ENCODE peak calls at places on chromosome 14, in ten cellular contexts. G is posterior vena cava; J is stimulated activated CD8-positive, alpha-beta memory T cell treated with anti-CD3 and anti-CD28 coated beads, Interleukin-12 subunit alpha, Interleukin-12 subunit beta, amount 100 ng/mL, for 4 hours; I is GM04503; Y is GM04504; K is fibroblast of lung; P is fibroblast of gingiva; O is NB4; E is glutamatergic neuron; A is fibroblast of the aortic adventitia. U is an unnamed sample.

GRCh38 chr14:30966415-30967363 is 58.8 kb upstream of the AP4S1 start:
- DNase-seq in E (no peak), O (peak), I (no peak), P (no peak), K (peak), Y (no peak), G (no peak), J (no peak), A (no peak), U (no peak)

GRCh38 chr14:77507762-77508161 is 9.1 kb upstream of the ISM2 start:
- DNase-seq in P (no peak), I (no peak), E (no peak), J (no peak), K (no peak), Y (no peak), A (no peak), O (no peak), G (no peak), U (no peak)

GRCh38 chr14:99552021-99552553 is 51.9 kb downstream of the CCDC85C start:
- DNase-seq in Y (no peak), I (no peak), G (no peak), A (no peak), J (no peak), E (no peak), O (no peak), P (no peak), K (no peak), U (no peak)

GRCh38 chr14:93045211-93045674 is 70.5 kb downstream of the ITPK1 start:
- DNase-seq in A (no peak), K (peak), O (no peak), J (no peak), Y (no peak), E (peak), P (no peak), G (no peak), I (no peak), U (no peak)

GRCh38 chr14:101843665-101844064 is 82.2 kb downstream of the PPP2R5C start:
- DNase-seq in K (no peak), G (no peak), Y (no peak), E (no peak), P (no peak), I (no peak), A (no peak), J (no peak), O (peak), U (no peak)

GRCh38 chr14:100540141-100540925 is 46.9 kb downstream of the BEGAIN start:
- DNase-seq in J (no peak), K (no peak), G (peak), A (no peak), P (no peak), O (peak), I (no peak), Y (no peak), E (peak), U (no peak)

GRCh38 chr14:64191756-64192155 is 102.4 kb downstream of the ESR2 start:
- DNase-seq in O (no peak), P (peak), A (peak), G (no peak), E (no peak), J (no peak), Y (peak), K (peak), I (peak), U (peak)

GRCh38 chr14:100074431-100075100 is 9.3 kb downstream of the EVL start:
- DNase-seq in G (no peak), Y (no peak), J (no peak), O (no peak), A (no peak), P (no peak), I (no peak), K (no peak), E (no peak), U (no peak)

GRCh38 chr14:61355892-61356325 is 34.5 kb downstream of the PRKCH start:
- DNase-seq in P (no peak), I (no peak), Y (no peak), O (peak), E (no peak), J (no peak), G (no peak), A (peak), K (peak), U (peak)

GRCh38 chr14:30227871-30228270 is 300.2 kb upstream of the PRKD1 start:
- DNase-seq in G (no peak), J (no peak), O (no peak), E (no peak), Y (no peak), K (peak), I (peak), P (peak), A (peak), U (peak)

GRCh38 chr14:91554535-91555332 is 44.6 kb upstream of the PPP4R3A start:
- DNase-seq in K (no peak), G (no peak), O (no peak), A (no peak), P (no peak), I (no peak), E (no peak), J (no peak), Y (no peak), U (no peak)

GRCh38 chr14:24984846-24985589 is 64.9 kb downstream of the STXBP6 start:
- DNase-seq in A (no peak), I (no peak), K (no peak), G (no peak), E (no peak), P (no peak), O (no peak), J (no peak), Y (no peak), U (no peak)

GRCh38 chr14:23358042-23358441 is 5.4 kb upstream of the SLC22A17 start:
- DNase-seq in J (no peak), O (no peak), G (no peak), E (no peak), K (no peak), Y (no peak), P (no peak), A (no peak), I (no peak), U (no peak)

GRCh38 chr14:105273062-105273461 is 24.7 kb downstream of the BTBD6 start:
- DNase-seq in I (no peak), J (no peak), A (no peak), Y (no peak), K (no peak), G (peak), E (no peak), P (no peak), O (no peak), U (no peak)

GRCh38 chr14:38432186-38432585 is 176.3 kb upstream of the CLEC14A start:
- DNase-seq in G (no peak), A (no peak), K (no peak), Y (no peak), J (no peak), I (no peak), O (no peak), P (no peak), E (no peak), U (no peak)

GRCh38 chr14:66974397-66975025 is 214.7 kb upstream of the GARIN2 start:
- DNase-seq in A (peak), G (no peak), Y (no peak), I (no peak), E (no peak), P (no peak), K (peak), O (no peak), J (no peak), U (peak)

GRCh38 chr14:77045570-77045890 is 17.0 kb upstream of the IRF2BPL start:
- DNase-seq in G (peak), E (no peak), K (no peak), Y (no peak), O (no peak), P (peak), I (no peak), A (no peak), J (no peak), U (no peak)

GRCh38 chr14:39576726-39577125 is 144.5 kb upstream of the FBXO33 start:
- DNase-seq in E (no peak), G (no peak), A (no peak), K (peak), Y (no peak), P (no peak), I (no peak), O (no peak), J (no peak), U (no peak)

GRCh38 chr14:80464531-80465149 is 253.3 kb upstream of the DIO2 start:
- DNase-seq in O (no peak), I (no peak), E (no peak), G (no peak), Y (no peak), A (no peak), P (no peak), K (no peak), J (no peak), U (no peak)

GRCh38 chr14:76741074-76741473 is 20.2 kb upstream of the VASH1 start:
- DNase-seq in Y (no peak), I (no peak), J (no peak), O (no peak), G (no peak), E (no peak), A (no peak), K (no peak), P (no peak), U (no peak)

U was measured in kidney glomerular epithelial cell.